ENCODE peak calls at places on chromosomes 1 and 21, in nine cellular contexts. Q, K, O, V, U, R, A, N and C are unnamed samples.
A peak's percentile ranks its signal among the peaks of the same experiment; 100 is the strongest.

GRCh38 chr1:231665046-231665445 is 38.5 kb downstream of the DISC1 start:
- DNase-seq in Q (no peak), K (no peak), O (no peak), V (no peak), U (no peak), R (no peak), A (no peak), N (no peak), C (no peak)

GRCh38 chr1:199515261-199515660 is 512.2 kb upstream of the NR5A2 start:
- DNase-seq in Q (no peak), K (no peak), O (no peak), V (no peak), U (no peak), R (no peak), A (no peak), N (no peak), C (no peak)

GRCh38 chr21:16794944-16795343 is 717.9 kb upstream of the CXADR start:
- DNase-seq in Q (peak; percentile 3), K (no peak), O (no peak), V (no peak), U (peak; percentile 1), R (no peak), A (no peak), N (no peak), C (peak; percentile 75)

GRCh38 chr1:197156692-197157091 is 10.2 kb upstream of the ASPM start:
- DNase-seq in Q (no peak), K (no peak), O (peak; percentile 8), V (no peak), U (no peak), R (no peak), A (no peak), N (no peak), C (no peak)

GRCh38 chr1:220353229-220354012 is 81.2 kb upstream of the RAB3GAP2 start:
- DNase-seq in Q (peak; percentile 6), K (no peak), O (peak; percentile 81), V (no peak), U (no peak), R (no peak), A (no peak), N (no peak), C (no peak)

GRCh38 chr1:32925360-32926142 is 24.4 kb upstream of the TMEM54 start:
- DNase-seq in Q (peak; percentile 56), K (no peak), O (peak; percentile 71), V (no peak), U (no peak), R (no peak), A (no peak), N (peak; percentile 44), C (no peak)

GRCh38 chr1:94130851-94131595 is 10.1 kb upstream of the ABCA4 start:
- DNase-seq in Q (no peak), K (no peak), O (no peak), V (no peak), U (no peak), R (no peak), A (no peak), N (no peak), C (no peak)

GRCh38 chr1:225554216-225554812 is 98.6 kb downstream of the ENAH start:
- DNase-seq in Q (peak; percentile 12), K (no peak), O (peak; percentile 64), V (peak; percentile 18), U (peak; percentile 18), R (peak; percentile 28), A (no peak), N (peak; percentile 53), C (no peak)

GRCh38 chr1:48285525-48285924 is 63.0 kb downstream of the SLC5A9 start:
- DNase-seq in Q (peak; percentile 12), K (no peak), O (no peak), V (no peak), U (no peak), R (no peak), A (no peak), N (no peak), C (no peak)

GRCh38 chr1:21673277-21673780 is 4.2 kb upstream of the RAP1GAP start:
- DNase-seq in Q (no peak), K (no peak), O (no peak), V (no peak), U (no peak), R (no peak), A (peak; percentile 48), N (no peak), C (no peak)

GRCh38 chr1:162347281-162347680 is 29.4 kb downstream of the SPATA46 start:
- DNase-seq in Q (no peak), K (no peak), O (no peak), V (no peak), U (no peak), R (no peak), A (no peak), N (no peak), C (no peak)

GRCh38 chr1:230070321-230071208 is 3.5 kb downstream of the GALNT2 start:
- DNase-seq in Q (no peak), K (no peak), O (no peak), V (no peak), U (no peak), R (no peak), A (no peak), N (no peak), C (no peak)

GRCh38 chr1:27772071-27772470 is 948 bp upstream of the STX12 start:
- DNase-seq in Q (no peak), K (no peak), O (peak; percentile 24), V (no peak), U (no peak), R (no peak), A (no peak), N (no peak), C (no peak)

GRCh38 chr1:6347641-6348487 is 45.7 kb downstream of the ACOT7 start:
- DNase-seq in Q (peak; percentile 37), K (no peak), O (peak; percentile 66), V (no peak), U (peak; percentile 41), R (peak; percentile 86), A (peak; percentile 49), N (peak; percentile 77), C (peak; percentile 22)

GRCh38 chr1:27299385-27300252 is 22.3 kb upstream of the TMEM222 start:
- DNase-seq in Q (peak; percentile 53), K (no peak), O (peak; percentile 64), V (no peak), U (no peak), R (no peak), A (peak; percentile 17), N (peak; percentile 78), C (no peak)

GRCh38 chr1:209156991-209157390 is 426.5 kb upstream of the CAMK1G start:
- DNase-seq in Q (no peak), K (no peak), O (peak; percentile 15), V (no peak), U (no peak), R (no peak), A (no peak), N (no peak), C (no peak)

GRCh38 chr1:167629681-167630567 is at the start of gene RCSD1:
- DNase-seq in Q (no peak), K (no peak), O (peak; percentile 45), V (no peak), U (no peak), R (peak; percentile 88), A (peak; percentile 75), N (peak; percentile 78), C (no peak)

GRCh38 chr1:4071675-4072074 is 171.6 kb upstream of the C1orf174 start:
- DNase-seq in Q (no peak), K (no peak), O (no peak), V (no peak), U (no peak), R (no peak), A (no peak), N (peak; percentile 49), C (no peak)
- TF ChIP-seq REST in Q (no peak), K (no peak), O (no peak), V (no peak), U (no peak), R (no peak), A (no peak), N (no peak), C (no peak)

GRCh38 chr1:173937062-173937461 is 19.9 kb upstream of the SERPINC1 start:
- DNase-seq in Q (no peak), K (no peak), O (no peak), V (no peak), U (no peak), R (no peak), A (no peak), N (no peak), C (no peak)
- TF ChIP-seq REST in Q (no peak), K (no peak), O (no peak), V (no peak), U (no peak), R (no peak), A (no peak), N (no peak), C (no peak)

GRCh38 chr1:116981521-116982037 is 20.0 kb upstream of the CD101 start:
- DNase-seq in Q (no peak), K (no peak), O (no peak), V (no peak), U (no peak), R (no peak), A (no peak), N (no peak), C (no peak)
- TF ChIP-seq REST in Q (no peak), K (no peak), O (no peak), V (no peak), U (no peak), R (no peak), A (no peak), N (no peak), C (no peak)

DNA sequence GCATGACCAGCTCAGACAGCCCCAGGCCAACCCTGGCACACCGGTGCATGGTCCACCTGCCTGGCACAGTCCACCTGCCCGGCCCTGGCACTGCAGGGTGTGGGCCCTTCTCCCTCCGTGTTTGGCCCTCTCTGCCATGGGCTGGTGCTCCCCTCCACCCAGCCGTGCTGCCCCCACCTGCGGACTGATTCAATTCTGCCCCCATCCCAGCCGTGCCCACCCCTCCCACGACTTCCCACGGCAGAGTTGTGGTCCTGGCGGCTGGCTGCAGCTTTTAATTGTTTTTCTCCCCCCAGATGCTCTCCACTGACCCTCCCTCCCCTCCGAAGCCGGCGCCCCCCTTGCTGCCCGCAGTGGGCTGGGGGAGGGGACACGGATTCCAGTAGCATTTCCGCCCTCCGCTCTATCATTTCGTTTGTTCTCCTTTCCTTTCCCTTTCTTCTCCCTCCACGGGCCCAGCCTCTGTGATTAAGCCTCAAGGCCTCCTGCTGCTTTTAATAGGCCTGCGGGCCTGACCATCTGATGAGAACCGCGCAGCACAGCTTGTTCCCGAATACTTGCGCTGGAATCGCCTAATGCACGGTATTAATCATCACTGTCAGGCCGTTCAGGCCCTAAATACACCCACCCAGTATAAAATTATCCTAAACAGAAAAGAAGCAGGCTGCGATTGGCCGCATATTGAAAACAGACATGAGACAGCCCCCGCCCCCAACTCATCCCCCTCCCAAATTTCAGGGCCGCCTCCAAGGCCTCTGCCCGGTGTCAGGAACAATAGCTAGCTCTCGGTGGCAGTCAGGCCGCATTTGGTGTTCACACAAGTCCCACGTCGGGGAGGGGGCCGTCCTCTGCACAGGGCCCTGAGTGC is 102.1 kb upstream of the ARHGEF16 start:
- DNase-seq in Q (no peak), K (no peak), O (peak; percentile 78), V (no peak), U (no peak), R (no peak), A (no peak), N (no peak), C (no peak)
- TF ChIP-seq REST in Q (no peak), K (no peak), O (no peak), V (no peak), U (no peak), R (no peak), A (no peak), N (no peak), C (no peak)